ENCODE peak calls at places on chromosomes 1 and 21, in ten cellular contexts. One of them, this sample, is unnamed.

GRCh38 chr1:115883240-115883639 is 42.3 kb upstream of the NHLH2 start:
- DNase-seq in MG63: no peak
- DNase-seq in NCI-H1105: no peak
- DNase-seq in effector CD8-positive, alpha-beta T cell: no peak
- DNase-seq in psoas muscle: no peak
- DNase-seq in astrocyte: no peak
- DNase-seq in HFF-Myc: no peak
- DNase-seq in naive thymus-derived CD8-positive, alpha-beta T cell: no peak
- DNase-seq in NCI-H1092: no peak
- DNase-seq in fibroblast of the aortic adventitia: no peak
- DNase-seq in this sample: no peak

GRCh38 chr1:206933333-206933945 is 11.7 kb upstream of the FCMR start:
- DNase-seq in fibroblast of the aortic adventitia: no peak
- DNase-seq in naive thymus-derived CD8-positive, alpha-beta T cell: peak
- DNase-seq in NCI-H1105: no peak
- DNase-seq in psoas muscle: no peak
- DNase-seq in effector CD8-positive, alpha-beta T cell: peak
- DNase-seq in MG63: peak
- DNase-seq in astrocyte: no peak
- DNase-seq in NCI-H1092: no peak
- DNase-seq in HFF-Myc: no peak
- DNase-seq in this sample: no peak

GRCh38 chr1:241591317-241591716 is 48.9 kb downstream of the CHML start:
- DNase-seq in naive thymus-derived CD8-positive, alpha-beta T cell: no peak
- DNase-seq in NCI-H1092: no peak
- DNase-seq in astrocyte: peak
- DNase-seq in fibroblast of the aortic adventitia: peak
- DNase-seq in psoas muscle: no peak
- DNase-seq in MG63: peak
- DNase-seq in effector CD8-positive, alpha-beta T cell: no peak
- DNase-seq in NCI-H1105: no peak
- DNase-seq in HFF-Myc: no peak
- DNase-seq in this sample: no peak

GRCh38 chr1:55611123-55611522 is 396.0 kb upstream of the USP24 start:
- DNase-seq in fibroblast of the aortic adventitia: peak
- DNase-seq in NCI-H1092: no peak
- DNase-seq in HFF-Myc: no peak
- DNase-seq in psoas muscle: no peak
- DNase-seq in astrocyte: no peak
- DNase-seq in effector CD8-positive, alpha-beta T cell: no peak
- DNase-seq in naive thymus-derived CD8-positive, alpha-beta T cell: no peak
- DNase-seq in NCI-H1105: no peak
- DNase-seq in MG63: no peak
- DNase-seq in this sample: no peak

GRCh38 chr21:29155118-29155932 is 24.9 kb downstream of the MAP3K7CL start:
- DNase-seq in MG63: peak
- DNase-seq in effector CD8-positive, alpha-beta T cell: no peak
- DNase-seq in NCI-H1105: no peak
- DNase-seq in astrocyte: peak
- DNase-seq in psoas muscle: peak
- DNase-seq in HFF-Myc: no peak
- DNase-seq in NCI-H1092: no peak
- DNase-seq in fibroblast of the aortic adventitia: peak
- DNase-seq in naive thymus-derived CD8-positive, alpha-beta T cell: no peak
- DNase-seq in this sample: peak

GRCh38 chr1:212215910-212216309 is 69.3 kb upstream of the PPP2R5A start:
- DNase-seq in HFF-Myc: no peak
- DNase-seq in NCI-H1092: no peak
- DNase-seq in astrocyte: no peak
- DNase-seq in effector CD8-positive, alpha-beta T cell: no peak
- DNase-seq in NCI-H1105: no peak
- DNase-seq in psoas muscle: no peak
- DNase-seq in MG63: no peak
- DNase-seq in naive thymus-derived CD8-positive, alpha-beta T cell: no peak
- DNase-seq in fibroblast of the aortic adventitia: no peak
- DNase-seq in this sample: no peak

GRCh38 chr1:113660053-113660452 is 99.2 kb downstream of the PHTF1 start:
- DNase-seq in MG63: no peak
- DNase-seq in NCI-H1105: peak
- DNase-seq in astrocyte: no peak
- DNase-seq in NCI-H1092: no peak
- DNase-seq in naive thymus-derived CD8-positive, alpha-beta T cell: no peak
- DNase-seq in fibroblast of the aortic adventitia: no peak
- DNase-seq in psoas muscle: no peak
- DNase-seq in effector CD8-positive, alpha-beta T cell: no peak
- DNase-seq in HFF-Myc: no peak
- DNase-seq in this sample: no peak

GRCh38 chr1:244150665-244151064 is 99.6 kb downstream of the ZBTB18 start:
- DNase-seq in psoas muscle: no peak
- DNase-seq in HFF-Myc: no peak
- DNase-seq in NCI-H1092: no peak
- DNase-seq in NCI-H1105: no peak
- DNase-seq in fibroblast of the aortic adventitia: no peak
- DNase-seq in MG63: no peak
- DNase-seq in naive thymus-derived CD8-positive, alpha-beta T cell: no peak
- DNase-seq in effector CD8-positive, alpha-beta T cell: no peak
- DNase-seq in astrocyte: no peak
- DNase-seq in this sample: no peak

GRCh38 chr1:227949954-227950734 is 2.4 kb upstream of the WNT9A start:
- DNase-seq in naive thymus-derived CD8-positive, alpha-beta T cell: no peak
- DNase-seq in MG63: no peak
- DNase-seq in psoas muscle: peak
- DNase-seq in HFF-Myc: no peak
- DNase-seq in NCI-H1105: no peak
- DNase-seq in fibroblast of the aortic adventitia: no peak
- DNase-seq in NCI-H1092: no peak
- DNase-seq in astrocyte: no peak
- DNase-seq in effector CD8-positive, alpha-beta T cell: no peak
- DNase-seq in this sample: peak

GRCh38 chr1:210596641-210597040 is 267.9 kb downstream of the HHAT start:
- DNase-seq in naive thymus-derived CD8-positive, alpha-beta T cell: no peak
- DNase-seq in psoas muscle: no peak
- DNase-seq in HFF-Myc: no peak
- DNase-seq in NCI-H1092: no peak
- DNase-seq in effector CD8-positive, alpha-beta T cell: no peak
- DNase-seq in astrocyte: no peak
- DNase-seq in NCI-H1105: no peak
- DNase-seq in MG63: no peak
- DNase-seq in fibroblast of the aortic adventitia: no peak
- DNase-seq in this sample: no peak

GRCh38 chr1:155307247-155307740 is 1.4 kb upstream of the FDPS start:
- DNase-seq in HFF-Myc: no peak
- DNase-seq in NCI-H1105: peak
- DNase-seq in psoas muscle: no peak
- DNase-seq in astrocyte: no peak
- DNase-seq in fibroblast of the aortic adventitia: peak
- DNase-seq in effector CD8-positive, alpha-beta T cell: no peak
- DNase-seq in NCI-H1092: peak
- DNase-seq in naive thymus-derived CD8-positive, alpha-beta T cell: no peak
- DNase-seq in MG63: no peak
- DNase-seq in this sample: no peak

GRCh38 chr1:107525961-107526360 is 385.1 kb downstream of the NTNG1 start:
- DNase-seq in NCI-H1092: no peak
- DNase-seq in fibroblast of the aortic adventitia: no peak
- DNase-seq in psoas muscle: no peak
- DNase-seq in naive thymus-derived CD8-positive, alpha-beta T cell: no peak
- DNase-seq in HFF-Myc: no peak
- DNase-seq in MG63: no peak
- DNase-seq in effector CD8-positive, alpha-beta T cell: no peak
- DNase-seq in NCI-H1105: no peak
- DNase-seq in astrocyte: no peak
- DNase-seq in this sample: no peak

GRCh38 chr1:63968663-63969460 is 195.0 kb downstream of the ROR1 start:
- DNase-seq in naive thymus-derived CD8-positive, alpha-beta T cell: no peak
- DNase-seq in NCI-H1092: no peak
- DNase-seq in NCI-H1105: no peak
- DNase-seq in psoas muscle: peak
- DNase-seq in fibroblast of the aortic adventitia: peak
- DNase-seq in astrocyte: peak
- DNase-seq in effector CD8-positive, alpha-beta T cell: no peak
- DNase-seq in MG63: peak
- DNase-seq in HFF-Myc: peak
- DNase-seq in this sample: no peak

GRCh38 chr1:229223498-229223897 is 47.4 kb upstream of the RAB4A start:
- DNase-seq in astrocyte: no peak
- DNase-seq in MG63: no peak
- DNase-seq in effector CD8-positive, alpha-beta T cell: no peak
- DNase-seq in psoas muscle: no peak
- DNase-seq in NCI-H1092: no peak
- DNase-seq in naive thymus-derived CD8-positive, alpha-beta T cell: no peak
- DNase-seq in HFF-Myc: no peak
- DNase-seq in NCI-H1105: no peak
- DNase-seq in fibroblast of the aortic adventitia: no peak
- DNase-seq in this sample: no peak

GRCh38 chr21:29738730-29739129 is 201.1 kb downstream of the GRIK1 start:
- DNase-seq in effector CD8-positive, alpha-beta T cell: no peak
- DNase-seq in psoas muscle: no peak
- DNase-seq in NCI-H1092: no peak
- DNase-seq in NCI-H1105: no peak
- DNase-seq in MG63: no peak
- DNase-seq in HFF-Myc: no peak
- DNase-seq in naive thymus-derived CD8-positive, alpha-beta T cell: no peak
- DNase-seq in astrocyte: no peak
- DNase-seq in fibroblast of the aortic adventitia: no peak
- DNase-seq in this sample: no peak

GRCh38 chr1:241918879-241919278 is 38.7 kb upstream of the BECN2 start:
- DNase-seq in effector CD8-positive, alpha-beta T cell: no peak
- DNase-seq in psoas muscle: peak
- DNase-seq in NCI-H1105: no peak
- DNase-seq in HFF-Myc: no peak
- DNase-seq in NCI-H1092: no peak
- DNase-seq in fibroblast of the aortic adventitia: peak
- DNase-seq in astrocyte: peak
- DNase-seq in MG63: peak
- DNase-seq in naive thymus-derived CD8-positive, alpha-beta T cell: no peak
- DNase-seq in this sample: no peak

GRCh38 chr1:7424352-7424890 is 346.7 kb upstream of the VAMP3 start:
- DNase-seq in psoas muscle: no peak
- DNase-seq in NCI-H1105: no peak
- DNase-seq in astrocyte: peak
- DNase-seq in HFF-Myc: no peak
- DNase-seq in MG63: no peak
- DNase-seq in effector CD8-positive, alpha-beta T cell: no peak
- DNase-seq in naive thymus-derived CD8-positive, alpha-beta T cell: peak
- DNase-seq in NCI-H1092: no peak
- DNase-seq in fibroblast of the aortic adventitia: no peak
- DNase-seq in this sample: no peak

GRCh38 chr1:109704173-109704572 is 7.9 kb upstream of the GSTM5 start:
- DNase-seq in NCI-H1092: no peak
- DNase-seq in naive thymus-derived CD8-positive, alpha-beta T cell: no peak
- DNase-seq in HFF-Myc: no peak
- DNase-seq in psoas muscle: no peak
- DNase-seq in astrocyte: no peak
- DNase-seq in MG63: no peak
- DNase-seq in fibroblast of the aortic adventitia: no peak
- DNase-seq in NCI-H1105: no peak
- DNase-seq in effector CD8-positive, alpha-beta T cell: no peak
- DNase-seq in this sample: no peak

GRCh38 chr21:45558044-45558721 is 15.9 kb upstream of the SLC19A1 start:
- DNase-seq in naive thymus-derived CD8-positive, alpha-beta T cell: no peak
- DNase-seq in astrocyte: no peak
- DNase-seq in HFF-Myc: no peak
- DNase-seq in effector CD8-positive, alpha-beta T cell: no peak
- DNase-seq in MG63: no peak
- DNase-seq in NCI-H1105: no peak
- DNase-seq in NCI-H1092: no peak
- DNase-seq in fibroblast of the aortic adventitia: no peak
- DNase-seq in psoas muscle: no peak
- DNase-seq in this sample: peak

GRCh38 chr1:215824245-215824644 is 257.1 kb downstream of the KCTD3 start:
- DNase-seq in HFF-Myc: no peak
- DNase-seq in naive thymus-derived CD8-positive, alpha-beta T cell: no peak
- DNase-seq in NCI-H1105: no peak
- DNase-seq in MG63: no peak
- DNase-seq in effector CD8-positive, alpha-beta T cell: no peak
- DNase-seq in psoas muscle: no peak
- DNase-seq in fibroblast of the aortic adventitia: peak
- DNase-seq in NCI-H1092: no peak
- DNase-seq in astrocyte: no peak
- DNase-seq in this sample: no peak

GRCh38 chr1:58779059-58779754 is 4.6 kb downstream of the JUN start:
- DNase-seq in astrocyte: peak
- DNase-seq in psoas muscle: no peak
- DNase-seq in fibroblast of the aortic adventitia: no peak
- DNase-seq in effector CD8-positive, alpha-beta T cell: no peak
- DNase-seq in MG63: no peak
- DNase-seq in NCI-H1092: no peak
- DNase-seq in HFF-Myc: no peak
- DNase-seq in NCI-H1105: no peak
- DNase-seq in naive thymus-derived CD8-positive, alpha-beta T cell: no peak
- DNase-seq in this sample: no peak

GRCh38 chr1:244311784-244312532 is 139.8 kb downstream of the ADSS2 start:
- DNase-seq in effector CD8-positive, alpha-beta T cell: no peak
- DNase-seq in fibroblast of the aortic adventitia: no peak
- DNase-seq in astrocyte: no peak
- DNase-seq in MG63: no peak
- DNase-seq in NCI-H1105: no peak
- DNase-seq in NCI-H1092: no peak
- DNase-seq in psoas muscle: no peak
- DNase-seq in HFF-Myc: no peak
- DNase-seq in naive thymus-derived CD8-positive, alpha-beta T cell: no peak
- DNase-seq in this sample: no peak

GRCh38 chr1:62841587-62842169 is 57.7 kb downstream of the ATG4C start:
- DNase-seq in NCI-H1105: peak
- DNase-seq in HFF-Myc: peak
- DNase-seq in NCI-H1092: peak
- DNase-seq in fibroblast of the aortic adventitia: peak
- DNase-seq in astrocyte: peak
- DNase-seq in MG63: no peak
- DNase-seq in effector CD8-positive, alpha-beta T cell: no peak
- DNase-seq in naive thymus-derived CD8-positive, alpha-beta T cell: no peak
- DNase-seq in psoas muscle: no peak
- DNase-seq in this sample: no peak

GRCh38 chr21:20004353-20004752 is 993.9 kb upstream of the NCAM2 start:
- DNase-seq in naive thymus-derived CD8-positive, alpha-beta T cell: no peak
- DNase-seq in MG63: no peak
- DNase-seq in NCI-H1105: no peak
- DNase-seq in effector CD8-positive, alpha-beta T cell: no peak
- DNase-seq in NCI-H1092: no peak
- DNase-seq in astrocyte: no peak
- DNase-seq in HFF-Myc: no peak
- DNase-seq in fibroblast of the aortic adventitia: no peak
- DNase-seq in psoas muscle: no peak
- DNase-seq in this sample: no peak

This sample was measured in uterus.